ENCODE peak calls at places on chromosomes 5 and 9, in six cellular contexts. E is CD8-positive, alpha-beta memory T cell; P is transverse colon; N is body of pancreas; V is tibial artery; Y is endodermal cell. C is an unnamed sample.

GRCh38 chr5:133930061-133930823 is 38.2 kb downstream of the C5orf15 start:
- DNase-seq in Y (no peak), P (peak; percentile 31), E (peak; percentile 64), N (no peak), V (peak; percentile 88), C (no peak)

GRCh38 chr5:83145882-83146331 is 68.6 kb downstream of the XRCC4 start:
- DNase-seq in P (no peak), N (no peak), E (no peak), V (no peak), Y (no peak), C (no peak)

GRCh38 chr9:92709954-92710353 is 40.0 kb upstream of the IPPK start:
- DNase-seq in Y (no peak), P (no peak), V (no peak), N (no peak), E (no peak), C (no peak)

GRCh38 chr9:93612796-93613154 is 36.4 kb downstream of the PHF2 start:
- DNase-seq in V (peak; percentile 48), Y (peak; percentile 35), E (no peak), P (no peak), N (no peak), C (no peak)

GRCh38 chr5:150497274-150497988 is 10.5 kb upstream of the NDST1 start:
- DNase-seq in Y (no peak), V (peak; percentile 93), N (peak; percentile 80), E (no peak), P (no peak), C (peak; percentile 67)

GRCh38 chr9:107751522-107752235 is 262.1 kb upstream of the KLF4 start:
- DNase-seq in Y (no peak), V (peak; percentile 73), P (peak; percentile 74), N (peak; percentile 56), E (no peak), C (peak; percentile 95)

GRCh38 chr5:58969253-58969652 is 386.4 kb downstream of the RAB3C start:
- DNase-seq in V (no peak), E (no peak), N (no peak), Y (no peak), P (no peak), C (no peak)

GRCh38 chr9:115640887-115641286 is 512.7 kb upstream of the PAPPA start:
- DNase-seq in P (no peak), Y (no peak), V (no peak), E (no peak), N (no peak), C (no peak)

GRCh38 chr9:133051281-133051900 is 10.4 kb upstream of the CEL start:
- DNase-seq in N (no peak), Y (no peak), V (no peak), P (no peak), E (no peak), C (no peak)

GRCh38 chr5:147310059-147310704 is 75.4 kb downstream of the STK32A start:
- DNase-seq in E (no peak), P (peak; percentile 87), N (peak; percentile 63), V (peak; percentile 92), Y (peak; percentile 55), C (peak; percentile 85)

GRCh38 chr9:116323571-116323970 is 170.0 kb downstream of the PAPPA start:
- DNase-seq in Y (no peak), E (no peak), V (no peak), N (no peak), P (no peak), C (no peak)

GRCh38 chr5:72647806-72648205 is 140.6 kb upstream of the ZNF366 start:
- DNase-seq in N (no peak), P (no peak), E (no peak), V (no peak), Y (no peak), C (no peak)

GRCh38 chr5:76431336-76431735 is 28.3 kb downstream of the IQGAP2 start:
- DNase-seq in Y (no peak), V (no peak), N (no peak), E (no peak), P (no peak), C (no peak)

GRCh38 chr5:111447099-111447498 is 65.2 kb downstream of the STARD4 start:
- DNase-seq in E (no peak), N (no peak), V (no peak), Y (no peak), P (no peak), C (no peak)

GRCh38 chr5:35924122-35924949 is 14.1 kb downstream of the CAPSL start:
- DNase-seq in P (no peak), E (no peak), V (no peak), Y (no peak), N (no peak), C (peak; percentile 11)

GRCh38 chr5:32837211-32837610 is 126.1 kb downstream of the NPR3 start:
- DNase-seq in V (no peak), P (no peak), Y (no peak), E (no peak), N (no peak), C (no peak)

GRCh38 chr5:127909821-127910220 is 173.7 kb upstream of the SLC12A2 start:
- DNase-seq in E (no peak), V (no peak), Y (no peak), P (no peak), N (no peak), C (no peak)

GRCh38 chr5:65255294-65255693 is 226.4 kb downstream of the ADAMTS6 start:
- DNase-seq in E (no peak), Y (no peak), P (no peak), V (no peak), N (no peak), C (no peak)

GRCh38 chr9:16386579-16387077 is 483.8 kb downstream of the BNC2 start:
- DNase-seq in E (no peak), P (no peak), N (no peak), V (no peak), Y (no peak), C (no peak)

GRCh38 chr9:16387382-16387781 is 483.1 kb downstream of the BNC2 start:
- DNase-seq in E (no peak), N (no peak), P (no peak), V (no peak), Y (no peak), C (no peak)

GRCh38 chr9:16385590-16386578 is 484.6 kb downstream of the BNC2 start:
- DNase-seq in N (no peak), P (no peak), E (no peak), Y (no peak), V (no peak), C (no peak)

GRCh38 chr9:16384993-16385392 is 485.5 kb downstream of the BNC2 start:
- DNase-seq in P (no peak), Y (no peak), V (no peak), E (no peak), N (no peak), C (no peak)
- H3K27ac ChIP-seq in P (no peak overlapping the region), Y (no peak overlapping the region), V (no peak overlapping the region), E (no peak overlapping the region), N (no peak overlapping the region), C (no peak overlapping the region)

GRCh38 chr9:5917888-5918287 is 27.2 kb downstream of the MLANA start:
- DNase-seq in V (no peak), N (no peak), Y (no peak), E (no peak), P (no peak), C (no peak)
- H3K9me3 ChIP-seq in V (no peaks in the 10 kb centered on the region), N (no peaks in the 10 kb centered on the region), Y (no peaks in the 10 kb centered on the region), E (no peaks in the 10 kb centered on the region), P (no peaks in the 10 kb centered on the region), C (no peaks in the 10 kb centered on the region)

GRCh38 chr5:142387022-142387682 is 62.3 kb upstream of the SPRY4 start:
- DNase-seq in V (no peak), Y (no peak), N (no peak), E (no peak), P (no peak), C (no peak)

GRCh38 chr5:142391031-142391872 is 66.4 kb upstream of the SPRY4 start:
- DNase-seq in N (no peak), Y (no peak), V (no peak), P (no peak), E (no peak), C (no peak)

GRCh38 chr5:142386151-142387021 is 61.6 kb upstream of the SPRY4 start:
- DNase-seq in E (no peak), Y (no peak), N (no peak), V (no peak), P (no peak), C (no peak)

GRCh38 chr5:142388696-142389095 is 63.9 kb upstream of the SPRY4 start:
- DNase-seq in N (no peak), E (no peak), V (no peak), P (no peak), Y (no peak), C (no peak)

GRCh38 chr5:142390303-142390840 is 65.6 kb upstream of the SPRY4 start:
- DNase-seq in P (no peak), Y (peak; percentile 62), E (no peak), V (no peak), N (no peak), C (no peak)
- H3K27ac ChIP-seq in P (peak overlapping the region; percentile 58), Y (peak overlapping the region; percentile 41), E (no peak overlapping the region), V (peak overlapping the region; percentile 37), N (no peak overlapping the region), C (no peak overlapping the region)

GRCh38 chr9:96771124-96771523 is 6.8 kb downstream of the ZNF510 start:
- DNase-seq in N (no peak), P (no peak), E (no peak), Y (no peak), V (no peak), C (no peak)
- H3K9me3 ChIP-seq in N (no peaks in the 10 kb centered on the region), P (peaks cover 55% of the 10 kb centered on the region), E (peaks cover 18% of the 10 kb centered on the region), Y (peaks cover 80% of the 10 kb centered on the region), V (peaks cover 39% of the 10 kb centered on the region), C (no peaks in the 10 kb centered on the region)

C was measured in small intestine.